ENCODE peak calls at places on chromosomes 16 and 17, in five cellular contexts. A is nucleus accumbens, J is type B pancreatic cell, U is endothelial cell, R is left lung. C is an unnamed sample.

GRCh38 chr17:63996430-63997182 is 1.5 kb upstream of the PRR29 start:
- DNase-seq in J (no peak), R (no peak), U (no peak), A (no peak), C (no peak)

GRCh38 chr17:16304832-16305231 is 48.4 kb downstream of the CENPV start:
- DNase-seq in U (peak; percentile 26), A (no peak), R (no peak), J (no peak), C (no peak)

GRCh38 chr17:69246726-69247375 is 18.2 kb upstream of the ABCA10 start:
- DNase-seq in A (no peak), U (no peak), R (no peak), J (no peak), C (peak; percentile 41)

GRCh38 chr16:15572329-15573001 is 70.5 kb downstream of the MARF1 start:
- DNase-seq in J (no peak), A (no peak), R (no peak), U (no peak), C (no peak)

GRCh38 chr16:1385232-1385631 is 29.3 kb downstream of the UNKL start:
- DNase-seq in R (peak; percentile 81), A (no peak), U (no peak), J (no peak), C (no peak)

GRCh38 chr16:3193221-3194212 is 5.5 kb downstream of the OR1F1 start:
- DNase-seq in J (no peak), R (no peak), A (no peak), U (no peak), C (no peak)

GRCh38 chr16:67926181-67926742 is 5.4 kb downstream of the CTRL start:
- DNase-seq in A (no peak), J (no peak), R (no peak), U (no peak), C (no peak)

GRCh38 chr17:4833941-4834501 is 881 bp downstream of the MINK1 start:
- DNase-seq in J (no peak), U (peak; percentile 22), R (no peak), A (peak; percentile 16), C (peak; percentile 62)

GRCh38 chr17:34533811-34534527 is 45.4 kb upstream of the TMEM132E start:
- DNase-seq in R (no peak), A (no peak), J (no peak), U (no peak), C (no peak)

GRCh38 chr16:24151482-24151939 is 104.6 kb upstream of the CACNG3 start:
- DNase-seq in U (peak; percentile 54), A (no peak), R (no peak), J (no peak), C (no peak)

GRCh38 chr17:17180141-17180603 is 26.0 kb downstream of the PLD6 start:
- DNase-seq in A (peak; percentile 21), R (peak; percentile 49), J (no peak), U (no peak), C (no peak)

GRCh38 chr17:49224198-49224996 is 6.2 kb downstream of the PHOSPHO1 start:
- DNase-seq in A (no peak), U (peak; percentile 40), R (peak; percentile 90), J (no peak), C (no peak)

GRCh38 chr17:50423553-50424159 is 2.4 kb upstream of the ACSF2 start:
- DNase-seq in J (no peak), U (no peak), R (no peak), A (no peak), C (peak; percentile 97)

GRCh38 chr17:7237761-7238417 is 1.4 kb downstream of the PHF23 start:
- DNase-seq in R (peak; percentile 94), U (peak; percentile 65), J (no peak), A (peak; percentile 63), C (no peak)

GRCh38 chr16:68910051-68910450 is 66.7 kb downstream of the TANGO6 start:
- DNase-seq in A (no peak), R (no peak), U (no peak), J (no peak), C (no peak)

GRCh38 chr17:42212382-42212781 is 18.1 kb upstream of the GHDC start:
- DNase-seq in U (no peak), R (no peak), A (no peak), J (no peak), C (no peak)

GRCh38 chr16:67675999-67676398 is 9.4 kb downstream of the C16orf86 start:
- DNase-seq in R (no peak), A (no peak), J (no peak), U (no peak), C (no peak)

GRCh38 chr17:49741009-49741691 is 22.8 kb downstream of the FAM117A start:
- DNase-seq in R (no peak), A (no peak), U (no peak), J (no peak), C (no peak)

GRCh38 chr17:38742431-38743308 is 5.5 kb downstream of the PCGF2 start:
- DNase-seq in A (no peak), R (no peak), J (no peak), U (no peak), C (no peak)